ENCODE peak calls at places on chromosomes 2 and 18, in six cellular contexts. One of them, this sample, is unnamed.
A peak's percentile ranks its signal among the peaks of the same experiment; 100 is the strongest.

GRCh38 chr2:161427413-161428239 is 11.5 kb downstream of the TBR1 start:
- DNase-seq in A549: no peak
- DNase-seq in K562: no peak
- DNase-seq in tibial nerve: no peak
- DNase-seq in stomach: no peak
- DNase-seq in ovary: no peak
- DNase-seq in this sample: peak; percentile 84

GRCh38 chr2:213792045-213792444 is 507.8 kb downstream of the SPAG16 start:
- DNase-seq in A549: no peak
- DNase-seq in K562: no peak
- DNase-seq in tibial nerve: no peak
- DNase-seq in stomach: no peak
- DNase-seq in ovary: no peak
- DNase-seq in this sample: no peak

GRCh38 chr2:66569321-66569851 is 134.5 kb downstream of the MEIS1 start:
- DNase-seq in A549: no peak
- DNase-seq in K562: no peak
- DNase-seq in tibial nerve: no peak
- DNase-seq in stomach: no peak
- DNase-seq in ovary: peak; percentile 50
- DNase-seq in this sample: no peak

GRCh38 chr2:238467772-238468171 is 41.0 kb downstream of the ASB1 start:
- DNase-seq in A549: no peak
- DNase-seq in K562: no peak
- DNase-seq in tibial nerve: no peak
- DNase-seq in stomach: no peak
- DNase-seq in ovary: no peak
- DNase-seq in this sample: no peak

GRCh38 chr2:234135750-234136221 is 85.3 kb downstream of the SPP2 start:
- DNase-seq in A549: peak; percentile 80
- DNase-seq in K562: peak; percentile 53
- DNase-seq in tibial nerve: peak; percentile 24
- DNase-seq in stomach: peak; percentile 53
- DNase-seq in ovary: no peak
- DNase-seq in this sample: peak; percentile 60

GRCh38 chr18:58761241-58761969 is 90.1 kb downstream of the MALT1 start:
- DNase-seq in A549: no peak
- DNase-seq in K562: no peak
- DNase-seq in tibial nerve: no peak
- DNase-seq in stomach: peak; percentile 52
- DNase-seq in ovary: no peak
- DNase-seq in this sample: no peak

GRCh38 chr2:176830362-176830761 is 382.2 kb upstream of the HNRNPA3 start:
- DNase-seq in A549: no peak
- DNase-seq in K562: no peak
- DNase-seq in tibial nerve: no peak
- DNase-seq in stomach: no peak
- DNase-seq in ovary: no peak
- DNase-seq in this sample: no peak

GRCh38 chr2:177598321-177598922 is 205.8 kb downstream of the AGPS start:
- DNase-seq in A549: no peak
- DNase-seq in K562: no peak
- DNase-seq in tibial nerve: peak; percentile 32
- DNase-seq in stomach: no peak
- DNase-seq in ovary: peak; percentile 54
- DNase-seq in this sample: no peak

GRCh38 chr2:203790134-203790533 is 77.4 kb upstream of the CTLA4 start:
- DNase-seq in A549: no peak
- DNase-seq in K562: no peak
- DNase-seq in tibial nerve: no peak
- DNase-seq in stomach: no peak
- DNase-seq in ovary: no peak
- DNase-seq in this sample: no peak
- H3K27ac ChIP-seq in A549: no peak overlapping the region
- H3K27ac ChIP-seq in K562: no peak overlapping the region
- H3K27ac ChIP-seq in tibial nerve: no peak overlapping the region
- H3K27ac ChIP-seq in stomach: no peak overlapping the region
- H3K27ac ChIP-seq in ovary: no peak overlapping the region
- H3K27ac ChIP-seq in this sample: no peak overlapping the region

DNA sequence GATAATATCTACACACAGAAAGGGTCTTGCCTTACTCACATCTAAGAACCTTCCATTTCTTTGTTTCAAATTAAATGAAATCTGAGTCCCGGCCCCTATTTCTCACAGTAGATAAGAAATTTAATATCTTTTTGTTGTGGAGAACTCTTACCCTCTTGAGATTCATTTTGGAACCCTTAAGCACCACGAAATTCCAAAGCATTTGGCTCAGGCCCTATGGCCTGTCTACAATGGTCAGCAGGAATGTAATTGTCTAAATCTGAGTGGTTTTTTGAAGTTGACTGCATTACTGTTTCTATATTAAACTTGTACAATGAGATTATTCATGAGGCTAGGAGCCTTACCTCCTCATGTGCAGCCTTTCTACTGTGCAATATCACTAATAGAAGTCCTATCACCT is 723.3 kb downstream of the TSN start:
- DNase-seq in A549: no peak
- DNase-seq in K562: no peak
- DNase-seq in tibial nerve: no peak
- DNase-seq in stomach: no peak
- DNase-seq in ovary: no peak
- DNase-seq in this sample: no peak
- TF ChIP-seq EP300 in A549: no peak
- TF ChIP-seq EP300 in K562: no peak
- TF ChIP-seq EP300 in tibial nerve: no peak
- TF ChIP-seq EP300 in stomach: no peak
- TF ChIP-seq EP300 in ovary: no peak
- TF ChIP-seq EP300 in this sample: no peak

GRCh38 chr2:219059725-219060682 is 717 bp downstream of the IHH start:
- DNase-seq in A549: no peak
- DNase-seq in K562: no peak
- DNase-seq in tibial nerve: no peak
- DNase-seq in stomach: peak; percentile 51
- DNase-seq in ovary: no peak
- DNase-seq in this sample: no peak

GRCh38 chr2:219056896-219057708 is 3.6 kb downstream of the IHH start:
- DNase-seq in A549: no peak
- DNase-seq in K562: no peak
- DNase-seq in tibial nerve: no peak
- DNase-seq in stomach: peak; percentile 23
- DNase-seq in ovary: no peak
- DNase-seq in this sample: peak; percentile 84

GRCh38 chr2:219059375-219059724 is 1.4 kb downstream of the IHH start:
- DNase-seq in A549: no peak
- DNase-seq in K562: no peak
- DNase-seq in tibial nerve: no peak
- DNase-seq in stomach: no peak
- DNase-seq in ovary: no peak
- DNase-seq in this sample: no peak

GRCh38 chr2:219057709-219058540 is 2.8 kb downstream of the IHH start:
- DNase-seq in A549: no peak
- DNase-seq in K562: peak; percentile 74
- DNase-seq in tibial nerve: peak; percentile 47
- DNase-seq in stomach: peak; percentile 87
- DNase-seq in ovary: peak; percentile 68
- DNase-seq in this sample: peak; percentile 81

GRCh38 chr2:219058541-219059374 is 2.0 kb downstream of the IHH start:
- DNase-seq in A549: no peak
- DNase-seq in K562: peak; percentile 41
- DNase-seq in tibial nerve: no peak
- DNase-seq in stomach: peak; percentile 94
- DNase-seq in ovary: no peak
- DNase-seq in this sample: peak; percentile 67
- TF ChIP-seq POLR2A in A549: no peak
- TF ChIP-seq POLR2A in K562: no peak
- TF ChIP-seq POLR2A in tibial nerve: no peak
- TF ChIP-seq POLR2A in stomach: no peak
- TF ChIP-seq POLR2A in ovary: no peak
- TF ChIP-seq POLR2A in this sample: no peak

GRCh38 chr2:84894131-84894586 is 11.3 kb upstream of the TMSB10 start:
- DNase-seq in A549: no peak
- DNase-seq in K562: no peak
- DNase-seq in tibial nerve: no peak
- DNase-seq in stomach: no peak
- DNase-seq in ovary: no peak
- DNase-seq in this sample: no peak
- H3K27ac ChIP-seq in A549: no peak overlapping the region
- H3K27ac ChIP-seq in K562: no peak overlapping the region
- H3K27ac ChIP-seq in tibial nerve: no peak overlapping the region
- H3K27ac ChIP-seq in stomach: no peak overlapping the region
- H3K27ac ChIP-seq in ovary: peak overlapping the region; percentile 66
- H3K27ac ChIP-seq in this sample: peak overlapping the region; percentile 61

DNA sequence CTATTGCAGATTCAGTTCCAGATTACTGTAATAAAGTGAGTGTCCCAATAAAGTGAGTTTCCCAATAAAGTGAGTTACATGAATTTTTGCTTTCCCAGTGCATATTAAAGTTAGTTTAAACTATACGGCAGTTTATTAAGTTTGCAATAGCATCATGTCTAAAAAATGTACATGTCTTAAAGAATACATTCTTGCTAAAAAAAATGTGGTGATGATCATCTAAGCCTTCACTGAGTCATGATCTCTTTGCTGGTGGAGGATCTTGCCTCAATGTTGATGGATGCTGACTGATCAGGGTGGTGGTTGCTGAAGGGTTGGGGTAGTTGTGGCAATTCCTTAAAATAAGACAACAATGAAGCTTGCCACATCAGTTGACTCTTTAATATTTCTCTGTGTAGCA is 664.2 kb downstream of the TDRD15 start:
- DNase-seq in A549: no peak
- DNase-seq in K562: no peak
- DNase-seq in tibial nerve: no peak
- DNase-seq in stomach: no peak
- DNase-seq in ovary: no peak
- DNase-seq in this sample: no peak
- TF ChIP-seq EP300 in A549: no peak
- TF ChIP-seq EP300 in K562: no peak
- TF ChIP-seq EP300 in tibial nerve: no peak
- TF ChIP-seq EP300 in stomach: no peak
- TF ChIP-seq EP300 in ovary: no peak
- TF ChIP-seq EP300 in this sample: no peak

GRCh38 chr2:3519255-3520190 is at the start of gene ADI1:
- DNase-seq in A549: peak; percentile 86
- DNase-seq in K562: peak; percentile 82
- DNase-seq in tibial nerve: peak; percentile 68
- DNase-seq in stomach: peak; percentile 89
- DNase-seq in ovary: peak; percentile 84
- DNase-seq in this sample: peak; percentile 96
- TF ChIP-seq POLR2A in A549: peak; percentile 92
- TF ChIP-seq POLR2A in K562: peak; percentile 88
- TF ChIP-seq POLR2A in tibial nerve: peak; percentile 81
- TF ChIP-seq POLR2A in stomach: peak; percentile 12
- TF ChIP-seq POLR2A in ovary: peak; percentile 84
- TF ChIP-seq POLR2A in this sample: peak; percentile 51

DNA sequence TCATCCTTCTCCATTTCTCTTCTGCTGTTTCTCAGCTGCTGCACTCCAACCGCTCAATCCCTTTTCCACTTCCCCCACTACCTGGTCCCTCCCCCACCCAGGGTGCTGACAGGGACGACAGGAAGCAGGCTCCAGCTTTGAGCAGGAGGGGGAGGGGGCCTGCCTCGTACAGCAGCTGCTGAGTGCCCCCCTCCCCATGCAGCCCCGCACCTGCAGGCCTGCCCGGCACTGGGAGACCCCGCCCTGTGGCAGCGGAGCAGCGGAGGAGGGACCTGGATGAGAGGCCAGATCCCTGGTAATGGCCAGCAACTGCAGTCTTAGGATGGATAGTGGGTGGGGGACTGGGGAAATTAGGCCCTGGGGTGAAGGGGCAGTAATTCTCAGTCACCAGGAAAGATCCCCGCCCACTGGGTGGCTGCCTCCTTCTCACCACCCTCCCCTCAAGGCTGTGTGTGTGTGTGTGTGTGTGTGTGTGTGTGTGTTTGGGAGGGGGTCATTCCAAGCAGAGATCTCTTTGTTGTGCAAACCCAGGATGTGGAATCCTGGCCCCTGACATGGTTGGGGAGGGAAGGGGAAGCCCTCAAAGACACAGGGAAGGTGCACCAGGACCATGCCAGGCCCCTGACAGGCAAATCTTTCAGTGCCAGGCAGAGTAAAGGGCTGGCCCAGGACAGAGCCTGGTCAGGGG is 6.8 kb upstream of the CRYBA2 start:
- DNase-seq in A549: no peak
- DNase-seq in K562: no peak
- DNase-seq in tibial nerve: no peak
- DNase-seq in stomach: no peak
- DNase-seq in ovary: no peak
- DNase-seq in this sample: no peak
- H3K27ac ChIP-seq in A549: no peak overlapping the region
- H3K27ac ChIP-seq in K562: no peak overlapping the region
- H3K27ac ChIP-seq in tibial nerve: no peak overlapping the region
- H3K27ac ChIP-seq in stomach: peak overlapping the region; percentile 89
- H3K27ac ChIP-seq in ovary: no peak overlapping the region
- H3K27ac ChIP-seq in this sample: no peak overlapping the region

DNA sequence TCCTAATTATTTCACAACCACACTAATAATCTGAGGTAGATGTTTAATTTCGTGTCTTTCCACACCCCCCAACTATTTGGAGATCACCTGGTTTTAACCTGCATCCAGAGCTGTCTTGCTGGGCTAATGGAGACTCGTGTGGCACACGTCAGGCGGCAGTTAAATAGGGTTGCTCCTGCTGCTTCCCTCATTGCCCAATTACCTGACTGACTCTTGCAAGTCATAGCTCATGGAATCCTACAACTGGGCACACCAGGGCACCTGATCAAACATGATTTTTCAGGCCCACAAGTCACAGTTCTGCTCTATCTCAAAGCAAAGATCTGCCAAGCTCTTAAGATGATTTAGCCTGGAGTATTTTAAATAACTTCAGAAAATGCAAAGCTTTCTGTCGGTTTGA is 1430.4 kb upstream of the ACVR2A start:
- DNase-seq in A549: no peak
- DNase-seq in K562: no peak
- DNase-seq in tibial nerve: no peak
- DNase-seq in stomach: no peak
- DNase-seq in ovary: no peak
- DNase-seq in this sample: no peak
- TF ChIP-seq EP300 in A549: no peak
- TF ChIP-seq EP300 in K562: no peak
- TF ChIP-seq EP300 in tibial nerve: no peak
- TF ChIP-seq EP300 in stomach: no peak
- TF ChIP-seq EP300 in ovary: no peak
- TF ChIP-seq EP300 in this sample: no peak

GRCh38 chr18:9139400-9140039 is 2.9 kb downstream of the ANKRD12 start:
- DNase-seq in A549: no peak
- DNase-seq in K562: no peak
- DNase-seq in tibial nerve: no peak
- DNase-seq in stomach: no peak
- DNase-seq in ovary: no peak
- DNase-seq in this sample: no peak

GRCh38 chr18:9135912-9136314 is 668 bp upstream of the ANKRD12 start:
- DNase-seq in A549: peak; percentile 6
- DNase-seq in K562: peak; percentile 71
- DNase-seq in tibial nerve: no peak
- DNase-seq in stomach: no peak
- DNase-seq in ovary: no peak
- DNase-seq in this sample: no peak

GRCh38 chr18:9135081-9135911 is 1.3 kb upstream of the ANKRD12 start:
- DNase-seq in A549: no peak
- DNase-seq in K562: no peak
- DNase-seq in tibial nerve: no peak
- DNase-seq in stomach: no peak
- DNase-seq in ovary: no peak
- DNase-seq in this sample: no peak

GRCh38 chr18:9136315-9137141 is at the start of gene ANKRD12:
- DNase-seq in A549: peak; percentile 83
- DNase-seq in K562: peak; percentile 99
- DNase-seq in tibial nerve: peak; percentile 91
- DNase-seq in stomach: peak; percentile 98
- DNase-seq in ovary: peak; percentile 96
- DNase-seq in this sample: peak; percentile 98

GRCh38 chr18:9137168-9138066 is 836 bp downstream of the ANKRD12 start:
- DNase-seq in A549: peak; percentile 37
- DNase-seq in K562: peak; percentile 88
- DNase-seq in tibial nerve: peak; percentile 27
- DNase-seq in stomach: peak; percentile 66
- DNase-seq in ovary: peak; percentile 63
- DNase-seq in this sample: peak; percentile 63
- TF ChIP-seq POLR2A in A549: peak; percentile 9
- TF ChIP-seq POLR2A in K562: no peak
- TF ChIP-seq POLR2A in tibial nerve: peak; percentile 36
- TF ChIP-seq POLR2A in stomach: no peak
- TF ChIP-seq POLR2A in ovary: no peak
- TF ChIP-seq POLR2A in this sample: peak; percentile 55